ENCODE peak calls at places on chromosomes 5 and 9, in seven cellular contexts. C is cardiac muscle cell, O is H9, B is GM23338, K is left ventricle myocardium inferior, F is SJSA1, P is PC-9. T is an unnamed sample.

GRCh38 chr5:139246394-139246793 is 47.1 kb upstream of the MATR3 start:
- DNase-seq in O (peak; percentile 36), K (no peak), B (peak; percentile 33), F (peak; percentile 57), P (no peak), C (peak; percentile 57), T (no peak)

GRCh38 chr5:9903806-9904205 is 273.7 kb upstream of the TAS2R1 start:
- DNase-seq in F (no peak), C (peak; percentile 55), K (no peak), B (no peak), P (no peak), O (no peak), T (no peak)

GRCh38 chr9:136546697-136547481 is 1.0 kb upstream of the NOTCH1 start:
- DNase-seq in C (peak; percentile 75), K (peak; percentile 75), O (peak; percentile 66), P (peak; percentile 67), F (no peak), B (peak; percentile 61), T (peak; percentile 92)

GRCh38 chr5:38780950-38781349 is 64.9 kb upstream of the OSMR start:
- DNase-seq in C (peak; percentile 95), P (no peak), F (peak; percentile 77), K (peak; percentile 50), O (no peak), B (no peak), T (peak; percentile 75)

GRCh38 chr5:10376530-10376929 is 23.0 kb downstream of the MARCHF6 start:
- DNase-seq in P (no peak), B (no peak), C (no peak), K (no peak), F (no peak), O (no peak), T (no peak)

GRCh38 chr9:133788819-133789733 is 50.9 kb upstream of the SARDH start:
- DNase-seq in P (no peak), C (no peak), K (peak; percentile 39), B (no peak), F (no peak), O (no peak), T (peak; percentile 49)

GRCh38 chr5:179194941-179195381 is 134.8 kb downstream of the ZNF354C start:
- DNase-seq in O (no peak), B (no peak), C (no peak), P (no peak), F (no peak), K (no peak), T (no peak)

GRCh38 chr9:115385383-115386122 is 267.6 kb upstream of the TNC start:
- DNase-seq in P (no peak), C (no peak), B (peak; percentile 17), K (no peak), O (peak; percentile 47), F (no peak), T (peak; percentile 18)

GRCh38 chr9:113538131-113538530 is 74.6 kb downstream of the RGS3 start:
- DNase-seq in P (no peak), O (no peak), C (no peak), K (no peak), F (no peak), B (no peak), T (no peak)

GRCh38 chr5:135138116-135138850 is 104.3 kb upstream of the PITX1 start:
- DNase-seq in K (no peak), P (peak; percentile 75), O (no peak), C (no peak), B (no peak), F (no peak), T (no peak)

GRCh38 chr9:127450831-127451680 is at the start of the genes LRSAM1 and RPL12:
- DNase-seq in B (peak; percentile 98), K (peak; percentile 97), F (peak; percentile 95), C (peak; percentile 96), O (peak; percentile 95), P (peak; percentile 78), T (peak; percentile 97)

GRCh38 chr5:6379246-6379645 is 899 bp upstream of the MED10 start:
- DNase-seq in K (no peak), F (peak; percentile 17), C (no peak), P (no peak), O (no peak), B (no peak), T (no peak)

GRCh38 chr9:132214027-132214622 is 52.3 kb downstream of the NTNG2 start:
- DNase-seq in P (no peak), B (peak; percentile 85), F (peak; percentile 69), C (peak; percentile 93), O (peak; percentile 72), K (peak; percentile 79), T (peak; percentile 77)

GRCh38 chr9:1978941-1979340 is 36.2 kb upstream of the SMARCA2 start:
- DNase-seq in C (peak; percentile 80), P (no peak), O (no peak), B (no peak), F (no peak), K (no peak), T (peak; percentile 64)

DNA sequence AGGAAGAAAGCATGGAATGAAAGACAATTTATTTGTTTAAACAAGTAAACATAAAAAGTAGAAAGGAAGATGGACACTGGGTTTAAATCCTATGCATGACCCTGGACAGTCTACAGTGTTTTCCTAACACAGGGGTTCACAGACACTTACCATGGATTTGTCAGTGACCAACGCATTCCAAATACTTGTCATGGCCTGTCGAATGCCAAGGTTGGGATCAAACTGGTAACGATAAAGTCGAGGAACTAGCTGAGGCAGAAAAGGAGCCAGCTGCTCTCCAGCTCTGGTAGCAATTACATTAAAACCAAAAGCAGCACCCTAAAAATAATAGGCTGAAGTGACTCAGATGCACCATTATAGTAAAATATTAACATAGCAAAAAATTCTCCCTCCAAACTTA is 59.4 kb upstream of the OR2K2 start:
- DNase-seq in B (no peak), O (no peak), C (no peak), F (no peak), P (no peak), K (no peak), T (no peak)
- H3K27ac ChIP-seq in B (no peak overlapping the region), O (no peak overlapping the region), C (no peak overlapping the region), F (no peak overlapping the region), P (no peak overlapping the region), K (no peak overlapping the region), T (no peak overlapping the region)

DNA sequence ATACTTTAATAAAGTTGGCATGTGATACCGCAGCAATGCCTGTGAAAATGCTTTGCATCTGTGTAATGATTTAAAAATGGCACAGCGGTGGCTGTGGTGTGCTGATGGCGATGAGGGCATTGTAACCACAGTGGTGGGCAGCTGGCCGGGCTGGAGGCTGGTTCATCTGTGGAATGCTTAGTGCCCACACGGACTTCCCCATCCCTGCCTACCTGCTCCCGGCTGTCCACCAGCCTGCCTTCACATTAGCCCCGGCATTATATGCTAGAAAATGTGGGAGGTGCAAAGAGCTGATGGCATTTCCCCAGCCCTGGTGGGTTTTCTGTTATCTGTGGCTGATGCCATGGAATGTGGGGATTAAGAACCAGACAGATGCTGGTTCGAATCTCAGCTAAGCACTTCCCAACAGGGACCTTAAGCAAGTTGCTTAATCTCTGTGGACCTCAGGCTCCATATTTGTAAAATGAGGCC is 2.9 kb upstream of the NDST1 start:
- DNase-seq in O (no peak), F (no peak), C (no peak), B (no peak), P (no peak), K (no peak), T (peak; percentile 49)
- H3K27ac ChIP-seq in O (no peak overlapping the region), F (no peak overlapping the region), C (no peak overlapping the region), B (no peak overlapping the region), P (no peak overlapping the region), K (peak overlapping the region; percentile 90), T (peak overlapping the region; percentile 96)

GRCh38 chr5:172678902-172679301 is 37.8 kb downstream of the NEURL1B start:
- DNase-seq in P (no peak), K (peak; percentile 86), C (no peak), O (no peak), B (no peak), F (no peak), T (peak; percentile 92)
- H3K27ac ChIP-seq in P (no peak overlapping the region), K (peak overlapping the region; percentile 97), C (peak overlapping the region; percentile 82), O (no peak overlapping the region), B (no peak overlapping the region), F (no peak overlapping the region), T (peak overlapping the region; percentile 25)

GRCh38 chr5:162190-162564 is 29.1 kb upstream of the LRRC14B start:
- DNase-seq in K (no peak), C (no peak), B (no peak), O (no peak), F (no peak), P (no peak), T (no peak)
- H3K27ac ChIP-seq in K (no peak overlapping the region), C (no peak overlapping the region), B (no peak overlapping the region), O (no peak overlapping the region), F (no peak overlapping the region), P (no peak overlapping the region), T (no peak overlapping the region)

GRCh38 chr9:68515304-68516017 is 25.2 kb downstream of the TMEM252 start:
- DNase-seq in B (no peak), P (peak; percentile 72), K (no peak), O (no peak), C (peak; percentile 94), F (no peak), T (no peak)
- H3K27ac ChIP-seq in B (no peak overlapping the region), P (no peak overlapping the region), K (peak overlapping the region; percentile 47), O (no peak overlapping the region), C (no peak overlapping the region), F (no peak overlapping the region), T (peak overlapping the region; percentile 27)

GRCh38 chr5:133474851-133475590 is 137.3 kb downstream of the FSTL4 start:
- DNase-seq in K (no peak), F (no peak), C (no peak), O (no peak), B (no peak), P (no peak), T (no peak)

GRCh38 chr5:133471699-133472098 is 140.6 kb downstream of the FSTL4 start:
- DNase-seq in O (no peak), F (no peak), C (no peak), B (peak; percentile 22), K (no peak), P (no peak), T (no peak)

GRCh38 chr5:133469846-133470245 is 142.5 kb downstream of the FSTL4 start:
- DNase-seq in B (no peak), K (no peak), C (no peak), P (no peak), O (no peak), F (no peak), T (no peak)

GRCh38 chr5:133473291-133473690 is 139.1 kb downstream of the FSTL4 start:
- DNase-seq in B (no peak), P (no peak), F (no peak), K (no peak), C (no peak), O (no peak), T (no peak)

GRCh38 chr5:133472829-133473228 is 139.5 kb downstream of the FSTL4 start:
- DNase-seq in O (no peak), B (no peak), F (no peak), C (no peak), K (no peak), P (no peak), T (no peak)
- H3K27ac ChIP-seq in O (no peak overlapping the region), B (no peak overlapping the region), F (no peak overlapping the region), C (no peak overlapping the region), K (no peak overlapping the region), P (no peak overlapping the region), T (no peak overlapping the region)

T was measured in right cardiac atrium.